ENCODE peak calls at places on chromosomes 4 and X, in five cellular contexts. M is CD8-positive, alpha-beta memory T cell; C is IMR-90; G is suprapubic skin; J is cardiac muscle cell. A is an unnamed sample.

GRCh38 chr4:113978561-113979156 is 788 bp downstream of the ARSJ start:
- DNase-seq in M (no peak), C (peak; percentile 18), G (no peak), J (peak; percentile 25), A (no peak)

GRCh38 chr4:173529505-173530325 is at the start of gene HAND2:
- DNase-seq in M (no peak), C (peak; percentile 59), G (no peak), J (peak; percentile 93), A (peak; percentile 81)

GRCh38 chr4:110184124-110184790 is 14.2 kb downstream of the ELOVL6 start:
- DNase-seq in M (no peak), C (no peak), G (no peak), J (peak; percentile 34), A (no peak)

GRCh38 chr4:73341454-73341853 is 62.6 kb upstream of the ALB start:
- DNase-seq in M (no peak), C (peak; percentile 53), G (no peak), J (peak; percentile 83), A (no peak)

GRCh38 chrX:11953615-11954014 is 184.7 kb upstream of the FRMPD4 start:
- DNase-seq in M (no peak), C (peak; percentile 86), G (no peak), J (peak; percentile 54), A (no peak)

GRCh38 chrX:24387724-24388123 is 27.3 kb downstream of the SUPT20HL1 start:
- DNase-seq in M (no peak), C (no peak), G (no peak), J (no peak), A (no peak)

GRCh38 chr4:95095352-95095974 is 337.7 kb downstream of the BMPR1B start:
- DNase-seq in M (no peak), C (peak; percentile 59), G (no peak), J (peak; percentile 62), A (no peak)

GRCh38 chr4:53235547-53235946 is 130.3 kb downstream of the SCFD2 start:
- DNase-seq in M (no peak), C (no peak), G (no peak), J (no peak), A (no peak)

GRCh38 chrX:143017272-143017671 is 8.5 kb upstream of the SPANXN4 start:
- DNase-seq in M (no peak), C (no peak), G (no peak), J (no peak), A (no peak)

GRCh38 chrX:65017464-65017863 is 41.2 kb upstream of the ZC4H2 start:
- DNase-seq in M (no peak), C (no peak), G (no peak), J (no peak), A (no peak)

GRCh38 chrX:105190252-105190853 is 30.1 kb downstream of the TEX13A start:
- DNase-seq in M (no peak), C (peak; percentile 6), G (no peak), J (peak; percentile 40), A (no peak)

GRCh38 chr4:113958766-113959540 is 20.5 kb downstream of the ARSJ start:
- DNase-seq in M (no peak), C (peak; percentile 97), G (no peak), J (peak; percentile 90), A (no peak)

GRCh38 chr4:141003193-141003592 is 130.1 kb downstream of the RNF150 start:
- DNase-seq in M (no peak), C (no peak), G (no peak), J (no peak), A (no peak)

GRCh38 chr4:108247511-108248088 is 78.9 kb upstream of the LEF1 start:
- DNase-seq in M (no peak), C (no peak), G (no peak), J (no peak), A (no peak)

GRCh38 chrX:2829469-2830246 is 928 bp downstream of the GYG2 start:
- DNase-seq in M (no peak), C (no peak), G (no peak), J (no peak), A (no peak)

GRCh38 chr4:22094217-22094616 is 145.6 kb upstream of the KCNIP4 start:
- DNase-seq in M (no peak), C (no peak), G (no peak), J (no peak), A (no peak)

GRCh38 chr4:111618908-111619307 is 526.3 kb upstream of the FAM241A start:
- DNase-seq in M (no peak), C (peak; percentile 70), G (no peak), J (peak; percentile 51), A (no peak)

GRCh38 chr4:128521634-128522253 is 234.1 kb upstream of the PGRMC2 start:
- DNase-seq in M (no peak), C (peak; percentile 59), G (no peak), J (peak; percentile 68), A (no peak)

GRCh38 chr4:81565137-81565870 is 93.6 kb upstream of the RASGEF1B start:
- DNase-seq in M (no peak), C (no peak), G (peak; percentile 85), J (peak; percentile 72), A (peak; percentile 88)

GRCh38 chr4:912548-913279 is 19.4 kb downstream of the GAK start:
- DNase-seq in M (no peak), C (no peak), G (no peak), J (no peak), A (no peak)

GRCh38 chrX:153421856-153422255 is 10.6 kb downstream of the ZFP92 start:
- DNase-seq in M (no peak), C (no peak), G (no peak), J (no peak), A (no peak)

GRCh38 chr4:3345384-3345783 is 52.6 kb downstream of the RGS12 start:
- DNase-seq in M (no peak), C (no peak), G (no peak), J (no peak), A (no peak)

GRCh38 chrX:134949271-134949670 is 41.5 kb upstream of the SMIM10 start:
- DNase-seq in M (no peak), C (peak; percentile 62), G (no peak), J (peak; percentile 19), A (no peak)

GRCh38 chrX:19840899-19841648 is 46.3 kb downstream of the SH3KBP1 start:
- DNase-seq in M (peak; percentile 6), C (no peak), G (no peak), J (no peak), A (no peak)

GRCh38 chrX:25206761-25207160 is 191.0 kb upstream of the ARX start:
- DNase-seq in M (no peak), C (peak; percentile 17), G (no peak), J (no peak), A (no peak)

GRCh38 chr4:168710353-168710946 is 213.6 kb downstream of the PALLD start:
- DNase-seq in M (no peak), C (peak; percentile 79), G (no peak), J (peak; percentile 80), A (peak; percentile 36)

GRCh38 chr4:127048371-127049085 is 584.2 kb upstream of the INTU start:
- DNase-seq in M (no peak), C (peak; percentile 34), G (no peak), J (no peak), A (no peak)

GRCh38 chrX:132171881-132172280 is 44.1 kb upstream of the FRMD7 start:
- DNase-seq in M (no peak), C (no peak), G (no peak), J (no peak), A (no peak)

GRCh38 chr4:139450586-139450985 is 3.3 kb upstream of the RAB33B start:
- DNase-seq in M (no peak), C (no peak), G (no peak), J (no peak), A (no peak)
- H3K27ac ChIP-seq in M (no peak overlapping the region), C (no peak overlapping the region), G (no peak overlapping the region), J (no peak overlapping the region), A (no peak overlapping the region)

DNA sequence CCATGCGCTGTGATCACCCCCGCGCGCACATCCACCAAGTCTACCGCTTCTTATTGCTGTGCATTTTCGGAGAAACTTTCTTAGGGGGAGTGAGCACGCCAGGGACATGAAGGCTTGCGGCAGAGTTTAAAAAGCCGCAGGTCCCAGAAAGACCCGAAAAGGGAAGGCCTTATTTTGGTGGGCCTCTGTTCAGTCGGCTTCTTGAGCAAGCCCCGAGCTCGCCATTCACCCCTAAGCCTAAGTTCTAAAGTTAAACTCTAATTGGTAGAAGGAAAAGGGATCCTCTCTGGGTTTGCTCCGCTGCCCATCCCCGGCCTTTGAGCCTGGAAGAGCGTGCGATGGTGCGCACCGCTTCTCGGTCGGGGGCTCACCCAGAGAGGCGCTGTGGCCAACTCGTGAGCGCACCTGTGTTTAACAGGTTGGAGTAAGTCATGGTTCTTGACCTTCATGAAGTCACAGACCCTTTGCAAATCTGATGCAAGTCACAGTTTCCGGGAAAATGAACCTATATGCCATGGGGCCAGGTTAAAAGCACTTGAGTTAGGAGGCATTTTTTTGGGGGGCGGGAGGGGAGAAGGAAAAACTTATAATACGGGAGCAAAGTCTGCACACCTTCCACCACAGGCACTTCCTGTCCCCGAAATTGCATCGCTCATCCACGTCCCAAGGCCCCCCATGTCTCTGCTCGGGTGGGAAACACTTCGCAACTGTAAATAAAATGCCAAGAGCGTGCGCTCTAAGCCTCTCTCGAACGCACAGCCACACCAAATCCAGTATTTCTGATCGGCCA is 1.9 kb downstream of the PHOX2B start:
- DNase-seq in M (no peak), C (no peak), G (no peak), J (no peak), A (no peak)
- H3K4me3 ChIP-seq in M (no peak overlapping the region), C (no peak overlapping the region), G (no peak overlapping the region), J (no peak overlapping the region), A (no peak overlapping the region)

DNA sequence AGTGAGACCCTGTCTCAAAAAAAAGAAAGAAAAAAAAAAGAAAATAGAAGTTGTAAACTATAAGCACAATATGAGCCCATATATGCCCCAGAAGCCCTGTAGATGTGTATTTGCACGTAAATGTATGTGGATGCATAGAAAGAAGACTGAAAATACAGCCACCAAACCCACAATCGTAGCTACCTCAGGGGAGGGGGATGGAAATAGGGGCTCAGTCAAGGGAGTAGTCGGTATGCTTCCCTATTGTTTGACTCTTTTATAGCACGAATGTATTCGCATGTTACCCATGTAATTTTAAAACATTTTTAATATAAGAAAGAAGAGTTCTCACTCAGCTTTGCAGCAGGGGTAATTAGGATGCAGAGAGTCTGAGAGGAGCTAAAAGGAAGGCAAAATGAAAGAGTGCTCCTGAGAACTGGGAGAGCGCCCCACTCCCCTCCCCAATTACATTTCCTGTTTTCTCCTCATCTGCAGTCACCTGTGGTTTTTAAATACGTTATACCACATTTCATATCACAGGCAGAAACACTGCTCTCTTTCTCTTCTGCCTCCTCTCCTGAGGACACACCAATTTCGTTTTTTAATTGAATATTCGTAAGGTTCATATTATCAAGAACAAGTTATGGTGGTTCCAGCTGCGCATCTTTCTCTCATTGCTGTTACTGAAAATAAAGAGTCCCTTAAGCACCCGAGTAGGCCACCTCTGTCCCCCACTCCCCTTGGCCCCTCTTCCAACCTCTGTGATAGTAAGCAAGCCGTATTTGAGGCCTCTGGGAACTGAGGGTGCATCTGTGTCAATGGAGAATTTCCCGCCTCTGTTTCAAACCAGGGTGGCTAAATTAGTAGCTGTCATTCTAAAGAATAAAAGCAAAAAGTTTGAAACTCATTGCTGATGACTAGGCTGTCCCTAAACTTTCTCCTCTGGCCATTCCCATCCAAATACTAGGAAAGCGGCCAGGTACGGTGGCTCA is 10.7 kb downstream of the SEPTIN6 start:
- DNase-seq in M (no peak), C (no peak), G (no peak), J (no peak), A (no peak)
- H3K27ac ChIP-seq in M (peak overlapping the region; percentile 31), C (no peak overlapping the region), G (no peak overlapping the region), J (no peak overlapping the region), A (no peak overlapping the region)

DNA sequence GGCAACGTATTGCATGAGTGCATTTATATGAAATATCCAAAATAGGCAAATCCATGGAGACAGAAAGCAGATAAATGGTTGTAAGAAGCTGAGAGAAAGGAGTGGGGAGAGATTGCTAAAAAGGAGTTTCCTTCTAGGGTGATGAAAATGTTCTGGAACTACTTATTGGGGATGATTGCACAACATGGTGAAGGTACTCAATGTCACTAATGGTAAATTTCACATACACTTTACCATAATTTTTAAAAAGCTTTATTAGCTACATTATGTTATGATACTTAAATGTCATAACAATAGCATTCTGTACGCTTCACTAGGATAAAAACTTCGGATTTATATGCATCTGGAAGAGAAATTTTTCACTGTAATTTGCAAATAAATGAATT is 56.7 kb upstream of the WDR19 start:
- DNase-seq in M (no peak), C (no peak), G (no peak), J (no peak), A (no peak)
- H3K4me3 ChIP-seq in M (no peak overlapping the region), C (no peak overlapping the region), G (no peak overlapping the region), J (no peak overlapping the region), A (no peak overlapping the region)